ENCODE peak calls at places on chromosomes 3 and 15, in five cellular contexts. L, P, I, Q and B are unnamed samples. For H3K9me3, the result is how much of the 10 kb centered on the place peaks cover.

GRCh38 chr3:32381922-32382321 is 9.7 kb upstream of the CMTM7 start:
- DNase-seq in Q (no peak), I (no peak), L (no peak), P (no peak), B (no peak)

GRCh38 chr3:134378384-134378783 is 4.1 kb upstream of the AMOTL2 start:
- DNase-seq in L (peak), P (peak), I (no peak), Q (no peak), B (no peak)

GRCh38 chr3:170802164-170803151 is 67.5 kb downstream of the RPL22L1 start:
- DNase-seq in Q (peak), I (peak), P (no peak), L (no peak), B (no peak)

GRCh38 chr3:71681224-71681668 is 44.0 kb downstream of the EIF4E3 start:
- DNase-seq in L (peak), I (peak), Q (no peak), P (peak), B (peak)

GRCh38 chr3:125967156-125967555 is 1.8 kb upstream of the ROPN1B start:
- DNase-seq in P (no peak), I (no peak), Q (peak), L (no peak), B (no peak)

GRCh38 chr3:177123820-177124219 is 73.5 kb downstream of the TBL1XR1 start:
- DNase-seq in I (no peak), L (no peak), Q (no peak), P (no peak), B (no peak)

GRCh38 chr3:149330609-149331008 is 2.8 kb downstream of the TM4SF18 start:
- DNase-seq in I (peak), P (no peak), Q (no peak), L (no peak), B (no peak)

GRCh38 chr15:100808691-100809090 is 70.9 kb upstream of the ALDH1A3 start:
- DNase-seq in L (no peak), I (no peak), P (no peak), Q (no peak), B (no peak)

GRCh38 chr3:8491246-8491645 is 10.4 kb upstream of the LMCD1 start:
- DNase-seq in P (no peak), I (no peak), Q (no peak), L (no peak), B (no peak)

GRCh38 chr3:9627901-9628633 is 21.2 kb upstream of the MTMR14 start:
- DNase-seq in Q (no peak), L (no peak), I (no peak), P (no peak), B (no peak)

GRCh38 chr3:118488751-118489150 is 545.9 kb downstream of the IGSF11 start:
- DNase-seq in I (no peak), L (no peak), Q (no peak), P (no peak), B (no peak)

GRCh38 chr3:44992555-44993470 is 16.8 kb downstream of the EXOSC7 start:
- DNase-seq in P (peak), I (no peak), Q (no peak), L (no peak), B (no peak)

GRCh38 chr3:137709011-137709601 is 55.0 kb upstream of the SOX14 start:
- DNase-seq in P (peak), Q (no peak), L (no peak), I (no peak), B (no peak)

GRCh38 chr3:137714551-137714950 is 49.6 kb upstream of the SOX14 start:
- DNase-seq in I (no peak), Q (no peak), P (no peak), L (no peak), B (no peak)
- TF ChIP-seq CTCF in I (no peak), Q (no peak), P (no peak), L (no peak), B (no peak)

DNA sequence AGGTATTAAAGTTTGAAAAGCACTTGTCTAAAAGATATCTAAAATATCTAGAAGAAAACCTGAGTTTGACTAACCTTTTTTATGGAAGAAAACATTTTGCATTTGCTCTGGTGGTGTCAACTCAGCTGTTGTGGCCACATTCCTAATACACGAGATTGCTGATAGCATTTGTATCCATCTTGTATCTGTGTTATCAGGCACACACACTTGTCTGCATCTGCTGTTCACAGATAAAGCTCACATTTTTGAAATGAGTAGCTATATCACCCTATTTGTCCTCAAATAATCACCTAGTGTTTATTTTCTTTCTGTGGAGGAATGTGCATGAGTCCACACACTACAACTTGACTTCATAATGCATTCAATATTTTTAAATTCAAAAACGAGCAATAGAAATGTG is 632.3 kb upstream of the NR2F2 start:
- DNase-seq in I (peak), P (no peak), Q (no peak), L (no peak), B (no peak)
- H3K9me3 ChIP-seq in I (under half), P (under half), Q (under half), L (under half), B (half or more)

GRCh38 chr3:19173945-19174344 is 25.6 kb downstream of the KCNH8 start:
- DNase-seq in P (no peak), L (no peak), Q (no peak), I (no peak), B (no peak)
- TF ChIP-seq CTCF in P (no peak), L (no peak), Q (peak), I (no peak), B (no peak)

GRCh38 chr15:83119968-83120581 is 12.6 kb downstream of the TM6SF1 start:
- DNase-seq in I (no peak), L (no peak), P (no peak), Q (no peak), B (no peak)
- H3K9me3 ChIP-seq in I (under half), L (under half), P (under half), Q (under half), B (under half)

GRCh38 chr15:75043509-75044257 is 20.3 kb downstream of the PPCDC start:
- DNase-seq in P (no peak), L (peak), Q (peak), I (peak), B (peak)
- TF ChIP-seq CTCF in P (peak), L (no peak), Q (peak), I (peak), B (peak)

GRCh38 chr15:25177955-25178801 is 223.4 kb downstream of the SNRPN start:
- DNase-seq in Q (no peak), P (no peak), L (peak), I (no peak), B (peak)
- H3K9me3 ChIP-seq in Q (under half), P (under half), L (under half), I (half or more), B (half or more)